ENCODE peak calls at places on chromosomes 1 and 21, in four cellular contexts. One of them, this sample, is unnamed.

GRCh38 chr1:44406761-44407429 is 1.8 kb downstream of the RNF220 start:
- DNase-seq in A549: no peak
- DNase-seq in HepG2: no peak
- DNase-seq in IMR-90: no peak
- DNase-seq in this sample: no peak

GRCh38 chr1:85379203-85380136 is 85.5 kb downstream of the DDAH1 start:
- DNase-seq in HepG2: no peak
- DNase-seq in A549: no peak
- DNase-seq in IMR-90: peak; percentile 57
- DNase-seq in this sample: no peak

GRCh38 chr21:45041351-45041805 is 33.0 kb upstream of the ADARB1 start:
- DNase-seq in HepG2: no peak
- DNase-seq in IMR-90: peak; percentile 78
- DNase-seq in A549: no peak
- DNase-seq in this sample: no peak

GRCh38 chr1:25695066-25695990 is 78.7 kb downstream of the MAN1C1 start:
- DNase-seq in HepG2: peak; percentile 66
- DNase-seq in A549: peak; percentile 31
- DNase-seq in IMR-90: peak; percentile 99
- DNase-seq in this sample: peak; percentile 66

GRCh38 chr1:46020005-46020404 is 112.4 kb downstream of the PIK3R3 start:
- DNase-seq in HepG2: no peak
- DNase-seq in A549: no peak
- DNase-seq in IMR-90: no peak
- DNase-seq in this sample: no peak

GRCh38 chr1:53862507-53862906 is 24.4 kb upstream of the NDC1 start:
- DNase-seq in HepG2: no peak
- DNase-seq in A549: no peak
- DNase-seq in IMR-90: no peak
- DNase-seq in this sample: no peak

GRCh38 chr1:2476066-2476999 is at the start of gene PLCH2:
- DNase-seq in IMR-90: no peak
- DNase-seq in HepG2: no peak
- DNase-seq in A549: no peak
- DNase-seq in this sample: no peak

GRCh38 chr1:10824821-10825540 is 28.5 kb upstream of the CASZ1 start:
- DNase-seq in IMR-90: peak; percentile 77
- DNase-seq in A549: peak; percentile 43
- DNase-seq in HepG2: no peak
- DNase-seq in this sample: no peak

GRCh38 chr1:57186455-57186854 is 220.6 kb upstream of the C8B start:
- DNase-seq in A549: no peak
- DNase-seq in HepG2: no peak
- DNase-seq in IMR-90: no peak
- DNase-seq in this sample: no peak

GRCh38 chr21:17585875-17586450 is 26.7 kb downstream of the BTG3 start:
- DNase-seq in HepG2: peak; percentile 41
- DNase-seq in A549: peak; percentile 5
- DNase-seq in IMR-90: peak; percentile 62
- DNase-seq in this sample: peak; percentile 19

GRCh38 chr1:84996846-84997666 is at the start of gene MCOLN2:
- DNase-seq in HepG2: no peak
- DNase-seq in IMR-90: peak; percentile 1
- DNase-seq in A549: peak; percentile 57
- DNase-seq in this sample: peak; percentile 61

GRCh38 chr1:220485131-220485530 is 42.8 kb upstream of the MARK1 start:
- DNase-seq in IMR-90: no peak
- DNase-seq in HepG2: no peak
- DNase-seq in A549: no peak
- DNase-seq in this sample: no peak

GRCh38 chr1:104780470-104781078 is 1030.9 kb downstream of the AMY1C start:
- DNase-seq in IMR-90: peak; percentile 1
- DNase-seq in A549: no peak
- DNase-seq in HepG2: peak; percentile 19
- DNase-seq in this sample: peak; percentile 14

GRCh38 chr1:41917051-41917530 is 1.6 kb downstream of the HIVEP3 start:
- DNase-seq in A549: no peak
- DNase-seq in IMR-90: no peak
- DNase-seq in HepG2: no peak
- DNase-seq in this sample: no peak

GRCh38 chr1:193104906-193105820 is at the start of gene GLRX2:
- DNase-seq in IMR-90: peak; percentile 85
- DNase-seq in A549: peak; percentile 89
- DNase-seq in HepG2: peak; percentile 66
- DNase-seq in this sample: peak; percentile 98

GRCh38 chr1:94974824-94975223 is 47.9 kb upstream of the CNN3 start:
- DNase-seq in A549: no peak
- DNase-seq in IMR-90: peak; percentile 94
- DNase-seq in HepG2: no peak
- DNase-seq in this sample: no peak

GRCh38 chr1:25501235-25502058 is 42.0 kb upstream of the LDLRAP1 start:
- DNase-seq in A549: no peak
- DNase-seq in HepG2: peak; percentile 81
- DNase-seq in IMR-90: peak; percentile 89
- DNase-seq in this sample: peak; percentile 39

GRCh38 chr1:203178821-203179220 is 3.2 kb upstream of the MYBPH start:
- DNase-seq in HepG2: no peak
- DNase-seq in IMR-90: no peak
- DNase-seq in A549: no peak
- DNase-seq in this sample: no peak

GRCh38 chr1:219928791-219929118 is 398 bp upstream of the SLC30A10 start:
- DNase-seq in IMR-90: no peak
- DNase-seq in A549: no peak
- DNase-seq in HepG2: no peak
- DNase-seq in this sample: no peak

GRCh38 chr1:20485527-20486456 is at the start of gene CAMK2N1:
- DNase-seq in A549: peak; percentile 66
- DNase-seq in IMR-90: peak; percentile 67
- DNase-seq in HepG2: peak; percentile 55
- DNase-seq in this sample: peak; percentile 66

GRCh38 chr1:107919953-107920352 is 45.0 kb downstream of the VAV3 start:
- DNase-seq in HepG2: no peak
- DNase-seq in A549: no peak
- DNase-seq in IMR-90: no peak
- DNase-seq in this sample: no peak
- TF ChIP-seq MAZ in HepG2: no peak
- TF ChIP-seq MAZ in A549: no peak
- TF ChIP-seq MAZ in IMR-90: no peak
- TF ChIP-seq MAZ in this sample: no peak

GRCh38 chr1:206953626-206954025 is 7.4 kb upstream of the PIGR start:
- DNase-seq in A549: no peak
- DNase-seq in IMR-90: no peak
- DNase-seq in HepG2: no peak
- DNase-seq in this sample: no peak

GRCh38 chr1:206956313-206956597 is 10.0 kb upstream of the PIGR start:
- DNase-seq in HepG2: no peak
- DNase-seq in IMR-90: no peak
- DNase-seq in A549: no peak
- DNase-seq in this sample: no peak

GRCh38 chr1:206954616-206955342 is 8.5 kb upstream of the PIGR start:
- DNase-seq in HepG2: no peak
- DNase-seq in IMR-90: no peak
- DNase-seq in A549: no peak
- DNase-seq in this sample: no peak

GRCh38 chr1:206957639-206958038 is 11.4 kb upstream of the PIGR start:
- DNase-seq in HepG2: no peak
- DNase-seq in A549: no peak
- DNase-seq in IMR-90: no peak
- DNase-seq in this sample: no peak

GRCh38 chr1:206955476-206956312 is 9.4 kb upstream of the PIGR start:
- DNase-seq in IMR-90: no peak
- DNase-seq in A549: no peak
- DNase-seq in HepG2: peak; percentile 16
- DNase-seq in this sample: peak; percentile 66
- TF ChIP-seq MAZ in IMR-90: no peak
- TF ChIP-seq MAZ in A549: no peak
- TF ChIP-seq MAZ in HepG2: no peak
- TF ChIP-seq MAZ in this sample: no peak

DNA sequence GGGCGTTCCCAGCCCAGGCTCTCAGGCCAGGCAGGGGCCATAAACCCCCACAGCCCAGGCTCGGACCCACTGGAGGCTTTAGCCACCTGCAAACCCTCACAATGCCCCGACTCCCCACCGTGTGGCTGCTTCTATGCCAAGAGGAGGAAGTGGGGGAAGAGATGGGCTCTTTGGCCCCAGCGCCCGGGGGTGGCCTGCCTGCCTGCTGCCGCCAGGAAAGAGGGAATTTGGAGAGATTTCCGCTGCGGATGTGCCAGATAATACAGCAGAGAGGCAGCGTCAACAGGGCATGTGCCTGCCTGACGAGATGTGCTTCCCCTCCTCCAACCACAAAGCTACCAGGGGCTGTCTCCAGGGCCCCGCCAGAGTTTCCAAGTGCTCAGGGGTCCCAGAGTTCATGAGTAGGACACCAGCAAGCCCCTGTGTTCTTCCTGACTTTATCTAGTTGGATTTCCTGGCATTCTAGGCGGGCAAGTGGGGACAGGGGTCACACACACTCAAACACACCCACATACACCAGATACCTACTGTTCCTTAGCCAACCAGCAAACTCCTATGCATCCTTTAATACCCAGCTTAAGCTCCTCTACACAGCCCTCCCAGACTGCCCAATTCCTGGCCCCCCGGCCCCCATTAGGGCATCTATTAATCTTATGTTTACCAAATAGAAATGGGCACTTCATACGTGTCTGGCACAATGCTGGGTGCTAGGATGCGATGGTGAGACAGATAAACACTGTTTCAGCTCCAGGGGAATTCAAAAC is 14.1 kb downstream of the EPHA2 start:
- DNase-seq in IMR-90: no peak
- DNase-seq in A549: no peak
- DNase-seq in HepG2: no peak
- DNase-seq in this sample: no peak
- TF ChIP-seq MAZ in IMR-90: no peak
- TF ChIP-seq MAZ in A549: no peak
- TF ChIP-seq MAZ in HepG2: no peak
- TF ChIP-seq MAZ in this sample: no peak

GRCh38 chr1:50970508-50970885 is 452 bp downstream of the CDKN2C start:
- DNase-seq in HepG2: no peak
- DNase-seq in A549: no peak
- DNase-seq in IMR-90: no peak
- DNase-seq in this sample: no peak

GRCh38 chr1:50968021-50968883 is 1.8 kb upstream of the CDKN2C start:
- DNase-seq in A549: peak; percentile 57
- DNase-seq in IMR-90: peak; percentile 89
- DNase-seq in HepG2: peak; percentile 76
- DNase-seq in this sample: peak; percentile 96

GRCh38 chr1:50970927-50971582 is 1.0 kb downstream of the CDKN2C start:
- DNase-seq in IMR-90: no peak
- DNase-seq in A549: no peak
- DNase-seq in HepG2: no peak
- DNase-seq in this sample: peak; percentile 41

GRCh38 chr1:50968884-50969610 is 998 bp upstream of the CDKN2C start:
- DNase-seq in A549: no peak
- DNase-seq in IMR-90: no peak
- DNase-seq in HepG2: no peak
- DNase-seq in this sample: peak; percentile 42

DNA sequence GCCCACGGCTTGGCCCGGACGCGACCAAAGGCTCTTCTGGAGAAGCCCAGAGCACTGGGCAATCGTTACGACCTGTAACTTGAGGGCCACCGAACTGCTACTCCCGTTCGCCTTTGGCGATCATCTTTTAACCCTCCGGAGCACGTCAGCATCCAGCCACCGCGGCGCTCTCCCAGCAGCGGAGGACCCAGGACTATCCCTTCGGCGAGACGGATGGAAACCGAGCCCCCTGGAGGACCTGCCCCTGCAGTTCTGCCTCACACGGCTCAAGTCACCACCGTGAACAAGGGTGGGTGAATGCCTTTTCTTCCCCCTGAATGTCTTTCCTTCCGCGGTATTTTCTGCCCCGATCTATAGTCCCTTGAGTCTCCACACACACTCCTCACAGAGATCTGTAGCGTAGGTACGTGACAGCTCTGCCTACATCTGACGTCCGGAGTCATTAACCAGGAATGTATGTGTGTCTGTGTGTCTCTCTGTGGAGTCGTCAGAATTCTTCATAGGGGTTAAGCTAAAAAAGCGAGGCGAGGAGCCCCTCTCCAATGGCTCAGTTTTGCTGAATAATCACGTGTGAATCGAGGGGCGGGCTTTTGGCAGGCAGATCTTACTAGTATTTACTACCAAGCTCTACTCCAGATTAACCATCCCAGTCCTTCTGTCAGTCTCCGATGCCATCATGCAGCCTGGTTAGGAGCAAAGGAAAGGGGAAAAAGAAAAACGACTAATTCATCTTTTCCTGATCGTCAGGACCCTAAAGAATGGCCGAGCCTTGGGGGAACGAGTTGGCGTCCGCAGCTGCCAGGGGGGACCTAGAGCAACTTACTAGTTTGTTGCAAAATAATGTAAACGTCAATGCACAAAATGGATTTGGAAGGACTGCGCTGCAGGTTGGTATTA is at the start of gene CDKN2C:
- DNase-seq in A549: no peak
- DNase-seq in IMR-90: peak; percentile 86
- DNase-seq in HepG2: peak; percentile 72
- DNase-seq in this sample: peak; percentile 47
- TF ChIP-seq MAZ in A549: no peak
- TF ChIP-seq MAZ in IMR-90: no peak
- TF ChIP-seq MAZ in HepG2: no peak
- TF ChIP-seq MAZ in this sample: peak; percentile 47

GRCh38 chr1:90133133-90133532 is 138.2 kb downstream of the ZNF326 start:
- DNase-seq in A549: no peak
- DNase-seq in IMR-90: peak; percentile 3
- DNase-seq in HepG2: peak; percentile 12
- DNase-seq in this sample: peak; percentile 23
- TF ChIP-seq MAZ in A549: no peak
- TF ChIP-seq MAZ in IMR-90: no peak
- TF ChIP-seq MAZ in HepG2: no peak
- TF ChIP-seq MAZ in this sample: no peak

DNA sequence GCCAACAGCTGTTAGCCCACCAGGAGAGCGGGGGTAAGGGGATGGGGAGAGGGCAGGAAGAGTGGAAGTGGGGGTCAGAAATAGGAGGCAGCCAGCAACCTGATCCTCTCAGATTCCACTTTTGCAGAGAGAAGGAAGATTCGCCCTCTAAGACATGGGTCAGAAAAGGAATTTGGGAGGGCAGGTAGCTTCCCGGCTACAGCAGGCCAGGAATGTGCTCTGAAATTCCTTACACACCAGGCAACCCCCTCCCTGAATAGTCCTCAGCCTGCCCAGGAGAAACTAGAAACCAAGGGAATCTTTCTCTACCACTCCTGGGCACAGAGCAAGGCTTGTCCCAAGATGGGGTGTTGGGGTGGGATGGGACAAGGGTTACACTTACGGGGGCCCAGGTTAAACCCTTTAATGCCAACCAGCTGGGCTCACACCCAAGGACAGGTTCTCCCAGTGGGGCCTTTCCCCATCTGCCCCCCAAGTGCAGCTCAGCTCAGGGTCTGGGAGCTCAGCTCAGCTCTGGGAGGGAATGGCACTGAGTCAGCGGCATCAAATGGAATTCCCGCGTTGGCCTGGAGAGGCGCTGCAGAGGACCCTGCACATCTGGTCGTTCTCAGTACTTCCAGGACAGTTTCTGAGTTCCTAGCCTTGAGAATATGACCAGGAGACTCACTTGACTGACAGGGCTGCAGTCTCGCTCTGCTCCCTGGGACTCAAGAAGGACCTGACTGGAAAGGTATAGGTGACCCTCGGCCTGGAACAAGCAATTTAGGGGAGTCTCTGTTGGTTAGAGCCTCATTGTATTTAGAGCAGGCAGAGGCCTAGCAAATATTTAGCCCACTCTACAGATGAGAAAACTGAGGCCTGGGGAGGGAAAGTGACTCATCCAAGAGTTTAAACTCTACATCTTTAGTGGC is 761 bp downstream of the TNNT2 start:
- DNase-seq in IMR-90: peak; percentile 46
- DNase-seq in HepG2: peak; percentile 39
- DNase-seq in A549: peak; percentile 77
- DNase-seq in this sample: peak; percentile 78
- TF ChIP-seq MAZ in IMR-90: no peak
- TF ChIP-seq MAZ in HepG2: no peak
- TF ChIP-seq MAZ in A549: no peak
- TF ChIP-seq MAZ in this sample: no peak

This sample was measured in K562.